ENCODE peak calls at places on chromosomes 5 and 9, in ten cellular contexts. S, V, J, G, N, B, F, P, H and O are unnamed samples.

GRCh38 chr5:140633081-140633471 is at the start of gene CD14:
- DNase-seq in S (no peak), B (peak), P (no peak), N (peak), F (peak), H (no peak), G (peak), V (no peak), J (peak), O (no peak)

GRCh38 chr5:96597441-96598020 is 64.6 kb upstream of the CAST start:
- DNase-seq in H (no peak), V (no peak), F (no peak), J (peak), P (no peak), B (no peak), G (no peak), N (no peak), S (no peak), O (no peak)

GRCh38 chr9:77588319-77588937 is 59.7 kb downstream of the GNA14 start:
- DNase-seq in N (no peak), H (peak), B (no peak), V (peak), G (no peak), F (no peak), P (peak), S (no peak), J (peak), O (no peak)

GRCh38 chr9:83281306-83282255 is 218.6 kb upstream of the RASEF start:
- DNase-seq in J (peak), H (no peak), S (peak), G (no peak), P (peak), V (peak), N (no peak), B (no peak), F (peak), O (peak)

GRCh38 chr9:120899490-120900037 is 22.6 kb upstream of the PHF19 start:
- DNase-seq in F (no peak), H (no peak), J (no peak), V (no peak), P (no peak), B (no peak), G (no peak), S (no peak), N (no peak), O (no peak)

GRCh38 chr9:112502177-112502946 is 15.7 kb downstream of the KIAA1958 start:
- DNase-seq in N (no peak), S (no peak), B (no peak), F (no peak), V (no peak), P (no peak), G (peak), J (no peak), H (no peak), O (no peak)

GRCh38 chr9:117782931-117783788 is 79.0 kb downstream of the TLR4 start:
- DNase-seq in B (peak), F (peak), P (peak), S (peak), H (peak), G (peak), V (peak), J (peak), N (peak), O (peak)

GRCh38 chr9:131837836-131838235 is 98.0 kb upstream of the RAPGEF1 start:
- DNase-seq in J (no peak), S (no peak), P (no peak), V (no peak), H (no peak), F (no peak), G (no peak), N (no peak), B (no peak), O (no peak)

GRCh38 chr5:59328801-59329296 is 564.7 kb downstream of the PDE4D start:
- DNase-seq in V (peak), N (peak), F (no peak), S (no peak), B (no peak), J (peak), G (no peak), H (no peak), P (no peak), O (no peak)

GRCh38 chr9:14057347-14058077 is 256.4 kb downstream of the NFIB start:
- DNase-seq in F (no peak), B (no peak), G (no peak), H (no peak), S (peak), V (no peak), P (no peak), J (no peak), N (no peak), O (no peak)

GRCh38 chr9:108775901-108776306 is 79.9 kb downstream of the ACTL7B start:
- DNase-seq in N (no peak), V (no peak), S (no peak), B (no peak), P (no peak), F (no peak), H (no peak), J (no peak), G (no peak), O (no peak)

GRCh38 chr9:82421498-82421897 is 432.9 kb downstream of the SPATA31D1 start:
- DNase-seq in G (no peak), F (no peak), B (no peak), N (peak), H (no peak), S (no peak), V (no peak), J (no peak), P (no peak), O (no peak)

GRCh38 chr5:14440598-14441401 is 140.8 kb upstream of the OTULINL start:
- DNase-seq in G (no peak), P (peak), S (peak), J (peak), V (peak), F (peak), N (peak), H (peak), B (peak), O (no peak)

GRCh38 chr5:14439087-14439841 is 142.3 kb upstream of the OTULINL start:
- DNase-seq in B (no peak), F (no peak), N (no peak), P (no peak), V (no peak), S (no peak), H (peak), G (no peak), J (peak), O (no peak)

GRCh38 chr5:14436801-14437542 is 144.6 kb upstream of the OTULINL start:
- DNase-seq in S (no peak), J (no peak), H (peak), F (no peak), V (no peak), N (no peak), G (no peak), B (no peak), P (no peak), O (no peak)

GRCh38 chr5:14438195-14438606 is 143.4 kb upstream of the OTULINL start:
- DNase-seq in F (no peak), S (no peak), N (no peak), V (no peak), J (no peak), P (no peak), B (no peak), G (no peak), H (no peak), O (no peak)

GRCh38 chr5:14440223-14440597 is 141.4 kb upstream of the OTULINL start:
- DNase-seq in B (no peak), G (no peak), P (no peak), F (no peak), V (no peak), H (peak), S (no peak), J (no peak), N (no peak), O (no peak)
- H3K4me3 ChIP-seq in B (no peak), G (peak), P (no peak), F (no peak), V (peak), H (no peak), S (peak), J (peak), N (peak), O (no peak)

DNA sequence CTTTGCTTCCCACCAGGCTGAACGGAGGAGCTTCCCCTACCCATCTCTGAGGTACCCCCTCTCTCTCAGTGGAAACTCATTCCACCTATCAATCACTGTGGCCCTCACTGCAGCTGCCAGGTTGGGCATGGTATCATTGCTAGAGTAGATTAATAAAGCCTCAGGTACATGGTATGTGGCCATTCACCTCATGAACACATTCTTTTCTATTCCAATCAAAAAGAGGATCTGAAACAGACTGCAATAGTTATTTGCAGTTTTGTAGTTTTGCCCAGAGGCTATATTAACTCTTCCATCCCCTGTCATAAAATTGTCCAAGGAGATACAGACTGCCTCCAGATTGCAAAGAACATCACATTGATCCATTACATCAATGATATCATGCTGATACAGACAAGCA is 85.8 kb upstream of the MVB12B start:
- DNase-seq in J (no peak), F (no peak), N (no peak), P (no peak), V (no peak), B (no peak), H (no peak), G (no peak), S (no peak), O (no peak)
- TF ChIP-seq CTCF in J (no peak), F (no peak), N (no peak), P (no peak), V (no peak), B (no peak), H (no peak), G (no peak), S (no peak), O (no peak)

DNA sequence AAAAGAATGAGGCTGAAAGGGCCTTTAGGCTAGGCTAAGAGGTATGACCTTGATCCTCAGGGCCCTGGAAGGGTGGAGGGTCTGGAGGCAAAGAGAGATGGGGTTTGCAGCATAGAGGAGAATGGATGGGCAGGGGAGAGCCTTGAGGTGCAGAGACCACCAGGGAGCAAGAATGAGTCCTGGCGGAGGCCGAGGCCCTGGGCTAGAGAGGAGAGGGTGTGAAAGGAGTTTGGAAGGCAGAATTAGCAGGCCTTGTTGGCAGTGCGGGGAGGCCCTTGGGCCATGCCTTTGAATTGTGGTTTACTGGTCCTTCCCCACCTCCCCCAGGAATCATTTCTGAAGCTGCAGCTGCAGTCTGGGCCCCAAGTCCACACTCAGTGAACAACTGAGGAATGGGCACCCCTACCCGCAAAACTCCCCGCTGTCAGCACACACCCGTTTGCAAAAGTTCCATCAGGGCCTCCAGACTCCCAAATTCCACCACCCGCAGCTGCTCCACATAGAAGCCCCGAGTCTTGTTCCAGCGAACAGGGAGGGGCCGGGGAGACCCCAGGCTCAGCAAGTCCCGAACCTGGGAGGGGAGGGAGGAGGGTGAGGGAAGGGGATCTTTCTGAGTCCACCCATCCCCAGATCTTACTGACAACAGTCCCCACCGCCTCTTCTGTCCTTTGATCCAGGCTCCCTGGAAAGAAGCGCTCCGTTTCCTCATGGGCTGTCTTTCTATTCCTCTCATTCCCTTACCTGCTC is 2.1 kb downstream of the KIF12 start:
- DNase-seq in B (no peak), P (no peak), N (no peak), G (no peak), J (no peak), F (no peak), H (peak), S (no peak), V (no peak), O (no peak)
- H3K4me3 ChIP-seq in B (no peak), P (no peak), N (no peak), G (no peak), J (no peak), F (no peak), H (peak), S (no peak), V (no peak), O (no peak)

DNA sequence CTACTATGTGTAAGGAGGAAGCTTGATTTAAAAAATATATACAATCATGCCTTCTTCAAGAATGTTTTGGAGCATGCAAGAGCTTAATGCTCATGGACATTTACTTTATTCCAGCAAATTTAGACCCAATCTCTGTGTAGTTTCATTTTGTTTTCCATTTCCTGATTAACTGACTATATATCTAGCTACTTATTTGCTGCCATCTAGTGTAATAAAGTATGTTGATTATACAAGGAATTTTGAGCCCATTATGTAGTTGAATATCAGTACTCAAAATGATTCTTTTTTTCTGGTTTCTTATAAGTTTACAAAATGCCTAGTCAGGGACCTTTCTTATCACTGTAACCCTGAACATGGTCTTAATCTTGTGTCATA is 100.0 kb upstream of the CCDC152 start:
- DNase-seq in H (no peak), F (no peak), J (peak), N (no peak), P (no peak), V (no peak), B (no peak), S (no peak), G (no peak), O (no peak)
- TF ChIP-seq CTCF in H (no peak), F (no peak), J (no peak), N (peak), P (no peak), V (no peak), B (no peak), S (peak), G (no peak), O (peak)

GRCh38 chr9:133701981-133702797 is 36.0 kb downstream of the SARDH start:
- DNase-seq in N (no peak), F (peak), B (peak), J (no peak), V (no peak), H (no peak), P (no peak), S (no peak), G (no peak), O (no peak)
- H3K4me3 ChIP-seq in N (peak), F (no peak), B (peak), J (no peak), V (no peak), H (no peak), P (no peak), S (no peak), G (peak), O (no peak)

DNA sequence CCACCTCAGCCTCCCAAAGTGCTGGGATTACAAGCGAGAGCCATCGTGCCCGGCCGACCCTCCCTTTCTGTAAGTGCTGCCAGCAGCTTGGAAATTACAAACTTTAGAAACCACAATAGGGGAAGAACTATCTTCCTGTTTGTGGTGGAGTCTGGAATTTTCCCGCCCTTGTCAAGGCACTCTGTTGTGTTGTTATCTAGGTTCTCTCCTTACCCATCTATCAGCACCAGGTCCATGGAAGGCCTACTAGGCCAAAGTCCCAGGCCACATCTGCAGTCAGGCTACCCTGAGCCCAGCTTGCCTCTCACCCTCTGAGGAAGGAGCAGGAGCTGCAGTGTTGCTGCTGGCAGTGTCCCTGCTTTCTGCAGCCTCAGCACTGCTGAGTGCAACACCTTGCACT is 214.9 kb downstream of the MCTP1 start:
- DNase-seq in H (no peak), P (no peak), J (no peak), G (no peak), S (no peak), N (no peak), V (no peak), F (no peak), B (no peak), O (no peak)
- TF ChIP-seq CTCF in H (no peak), P (no peak), J (no peak), G (no peak), S (no peak), N (no peak), V (no peak), F (no peak), B (no peak), O (no peak)

DNA sequence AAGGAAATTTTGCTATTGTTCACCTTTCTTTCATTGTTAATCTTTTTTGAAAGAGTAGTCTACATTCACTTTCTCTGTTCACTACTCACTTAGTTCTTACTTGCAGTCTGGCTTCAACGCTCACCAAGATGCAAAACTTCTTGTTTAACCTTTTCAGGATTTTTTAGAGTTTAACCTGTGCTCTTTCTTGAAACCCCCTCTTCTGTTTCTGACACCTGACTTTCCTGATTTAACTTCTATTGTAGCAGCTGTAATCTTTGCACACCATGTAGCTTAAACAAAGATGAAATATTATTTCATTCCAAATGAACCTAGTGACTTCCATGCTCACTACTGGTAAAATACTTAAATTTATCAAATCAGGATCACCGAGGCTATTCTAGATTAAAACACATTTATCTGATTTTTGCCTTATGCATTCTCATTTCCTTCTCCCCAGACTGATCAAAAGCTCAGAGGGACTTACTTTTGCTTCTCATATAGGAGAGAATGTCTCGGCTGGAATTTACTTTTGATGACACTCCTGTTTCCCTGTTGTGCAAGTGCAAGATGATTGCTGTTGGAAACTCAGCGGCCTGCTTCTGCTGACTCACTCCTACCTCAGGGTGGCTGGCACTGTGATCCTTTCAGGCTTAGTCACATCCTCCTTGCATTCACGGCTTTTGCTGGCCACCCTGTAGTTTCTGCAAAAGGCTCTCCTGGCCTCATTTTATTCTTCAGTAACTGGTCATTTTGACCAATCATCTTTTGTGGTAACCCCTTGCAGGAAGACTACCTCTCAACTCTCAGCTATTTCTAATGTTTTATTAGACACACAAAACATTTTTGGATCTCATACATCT is 109.3 kb upstream of the IFNE start:
- DNase-seq in F (peak), V (peak), N (peak), P (peak), S (no peak), J (peak), B (peak), H (peak), G (peak), O (no peak)
- H3K4me3 ChIP-seq in F (no peak), V (peak), N (no peak), P (peak), S (no peak), J (peak), B (no peak), H (no peak), G (no peak), O (no peak)

GRCh38 chr9:72898360-72898759 is 54.5 kb downstream of the ALDH1A1 start:
- DNase-seq in N (no peak), H (no peak), S (no peak), P (no peak), B (no peak), G (no peak), J (no peak), V (no peak), F (no peak), O (no peak)

GRCh38 chr9:72898784-72899733 is 53.8 kb downstream of the ALDH1A1 start:
- DNase-seq in N (no peak), S (no peak), P (no peak), F (no peak), J (no peak), G (no peak), B (no peak), H (no peak), V (no peak), O (peak)

GRCh38 chr9:72902268-72902667 is 50.6 kb downstream of the ALDH1A1 start:
- DNase-seq in N (no peak), B (no peak), J (no peak), S (no peak), F (no peak), V (no peak), G (no peak), P (no peak), H (no peak), O (no peak)

GRCh38 chr9:72897069-72897649 is 55.7 kb downstream of the ALDH1A1 start:
- DNase-seq in G (no peak), H (no peak), P (no peak), J (no peak), F (no peak), B (no peak), S (no peak), N (no peak), V (no peak), O (no peak)

GRCh38 chr9:72899734-72900477 is 52.9 kb downstream of the ALDH1A1 start:
- DNase-seq in N (no peak), B (no peak), F (no peak), S (no peak), H (no peak), G (no peak), V (no peak), P (no peak), J (no peak), O (no peak)
- TF ChIP-seq CTCF in N (no peak), B (no peak), F (no peak), S (no peak), H (no peak), G (no peak), V (no peak), P (no peak), J (no peak), O (no peak)

DNA sequence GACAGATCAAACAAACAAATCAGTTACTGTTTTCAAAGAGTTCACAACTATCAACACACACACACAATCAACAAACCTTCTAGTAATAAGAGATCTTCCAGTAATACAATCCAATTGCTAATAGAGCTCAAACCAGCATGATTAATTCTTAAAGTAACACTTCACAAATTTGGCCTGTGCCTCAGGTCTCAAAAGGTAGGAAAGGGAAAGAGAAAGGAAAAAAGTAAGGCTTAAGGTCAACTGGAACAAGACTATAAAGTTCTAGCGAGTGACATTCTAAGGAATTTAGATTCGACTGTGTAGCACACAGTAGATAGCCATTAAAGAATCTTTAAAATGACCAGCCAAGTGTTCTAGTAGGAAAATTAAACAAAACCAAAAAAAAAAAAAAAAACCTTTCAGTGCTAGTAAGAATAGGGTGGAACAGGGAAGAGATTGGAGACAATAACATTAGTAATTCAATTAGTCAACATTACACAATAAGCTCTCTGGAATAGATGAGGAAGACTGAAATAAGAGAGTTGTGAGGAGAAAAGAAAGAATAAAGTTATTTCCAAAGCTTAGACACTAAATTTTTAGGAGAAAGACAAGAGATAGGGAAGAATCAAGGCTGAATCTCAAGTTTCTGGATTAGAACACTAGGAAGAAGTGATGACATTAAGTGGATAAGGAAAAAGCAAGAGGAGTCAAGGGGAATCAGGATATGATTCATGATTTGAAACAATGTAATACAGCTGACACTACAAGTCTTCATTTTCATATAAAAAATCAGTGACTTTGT is 86.1 kb downstream of the FBXL17 start:
- DNase-seq in N (no peak), F (no peak), G (no peak), S (no peak), J (peak), V (no peak), P (no peak), B (no peak), H (no peak), O (no peak)
- H3K4me3 ChIP-seq in N (no peak), F (no peak), G (no peak), S (no peak), J (no peak), V (no peak), P (no peak), B (no peak), H (no peak), O (peak)